ENCODE peak calls at places on chromosome 6, in seven cellular contexts. One of them, this sample, is unnamed.

GRCh38 chr6:30615958-30616810 is 859 bp downstream of the PPP1R10 start:
- DNase-seq in IMR-90: no peak
- DNase-seq in H9: peak
- DNase-seq in heart right ventricle: no peak
- DNase-seq in stimulated activated CD8-positive, alpha-beta memory T cell treated with anti-CD3 and anti-CD28 coated beads, Interleukin-15, amount 100 ng/mL, for 4 hours: no peak
- DNase-seq in cardiac muscle cell: peak
- DNase-seq in NCI-H1930: no peak
- DNase-seq in this sample: no peak

GRCh38 chr6:87832025-87832825 is 130.2 kb upstream of the AKIRIN2 start:
- DNase-seq in IMR-90: peak
- DNase-seq in cardiac muscle cell: no peak
- DNase-seq in NCI-H1930: no peak
- DNase-seq in heart right ventricle: no peak
- DNase-seq in H9: no peak
- DNase-seq in stimulated activated CD8-positive, alpha-beta memory T cell treated with anti-CD3 and anti-CD28 coated beads, Interleukin-15, amount 100 ng/mL, for 4 hours: no peak
- DNase-seq in this sample: no peak

GRCh38 chr6:117195728-117196127 is 69.6 kb upstream of the VGLL2 start:
- DNase-seq in cardiac muscle cell: no peak
- DNase-seq in heart right ventricle: no peak
- DNase-seq in IMR-90: no peak
- DNase-seq in NCI-H1930: no peak
- DNase-seq in stimulated activated CD8-positive, alpha-beta memory T cell treated with anti-CD3 and anti-CD28 coated beads, Interleukin-15, amount 100 ng/mL, for 4 hours: no peak
- DNase-seq in H9: no peak
- DNase-seq in this sample: no peak

GRCh38 chr6:103983860-103984259 is 875.9 kb downstream of the HACE1 start:
- DNase-seq in stimulated activated CD8-positive, alpha-beta memory T cell treated with anti-CD3 and anti-CD28 coated beads, Interleukin-15, amount 100 ng/mL, for 4 hours: no peak
- DNase-seq in heart right ventricle: no peak
- DNase-seq in NCI-H1930: no peak
- DNase-seq in cardiac muscle cell: no peak
- DNase-seq in IMR-90: no peak
- DNase-seq in H9: no peak
- DNase-seq in this sample: no peak

GRCh38 chr6:148769304-148769968 is 22.6 kb downstream of the UST start:
- DNase-seq in cardiac muscle cell: no peak
- DNase-seq in stimulated activated CD8-positive, alpha-beta memory T cell treated with anti-CD3 and anti-CD28 coated beads, Interleukin-15, amount 100 ng/mL, for 4 hours: no peak
- DNase-seq in H9: no peak
- DNase-seq in heart right ventricle: no peak
- DNase-seq in IMR-90: no peak
- DNase-seq in NCI-H1930: no peak
- DNase-seq in this sample: no peak

GRCh38 chr6:70124882-70125535 is 177.9 kb downstream of the COL9A1 start:
- DNase-seq in H9: no peak
- DNase-seq in IMR-90: peak
- DNase-seq in stimulated activated CD8-positive, alpha-beta memory T cell treated with anti-CD3 and anti-CD28 coated beads, Interleukin-15, amount 100 ng/mL, for 4 hours: no peak
- DNase-seq in NCI-H1930: no peak
- DNase-seq in heart right ventricle: no peak
- DNase-seq in cardiac muscle cell: no peak
- DNase-seq in this sample: peak

GRCh38 chr6:107488875-107489635 is 862 bp upstream of the SOBP start:
- DNase-seq in NCI-H1930: peak
- DNase-seq in stimulated activated CD8-positive, alpha-beta memory T cell treated with anti-CD3 and anti-CD28 coated beads, Interleukin-15, amount 100 ng/mL, for 4 hours: peak
- DNase-seq in cardiac muscle cell: peak
- DNase-seq in IMR-90: peak
- DNase-seq in heart right ventricle: peak
- DNase-seq in H9: peak
- DNase-seq in this sample: no peak

GRCh38 chr6:52016918-52017748 is 70.3 kb downstream of the PKHD1 start:
- DNase-seq in NCI-H1930: no peak
- DNase-seq in cardiac muscle cell: no peak
- DNase-seq in H9: peak
- DNase-seq in IMR-90: no peak
- DNase-seq in heart right ventricle: no peak
- DNase-seq in stimulated activated CD8-positive, alpha-beta memory T cell treated with anti-CD3 and anti-CD28 coated beads, Interleukin-15, amount 100 ng/mL, for 4 hours: no peak
- DNase-seq in this sample: no peak

GRCh38 chr6:54188832-54189231 is 77.6 kb downstream of the MLIP start:
- DNase-seq in cardiac muscle cell: no peak
- DNase-seq in IMR-90: no peak
- DNase-seq in heart right ventricle: no peak
- DNase-seq in stimulated activated CD8-positive, alpha-beta memory T cell treated with anti-CD3 and anti-CD28 coated beads, Interleukin-15, amount 100 ng/mL, for 4 hours: no peak
- DNase-seq in H9: no peak
- DNase-seq in NCI-H1930: no peak
- DNase-seq in this sample: no peak

GRCh38 chr6:106116125-106116524 is 30.0 kb downstream of the PRDM1 start:
- DNase-seq in NCI-H1930: no peak
- DNase-seq in stimulated activated CD8-positive, alpha-beta memory T cell treated with anti-CD3 and anti-CD28 coated beads, Interleukin-15, amount 100 ng/mL, for 4 hours: no peak
- DNase-seq in cardiac muscle cell: no peak
- DNase-seq in heart right ventricle: peak
- DNase-seq in IMR-90: peak
- DNase-seq in H9: no peak
- DNase-seq in this sample: no peak

GRCh38 chr6:15588966-15589634 is 73.7 kb downstream of the DTNBP1 start:
- DNase-seq in cardiac muscle cell: no peak
- DNase-seq in stimulated activated CD8-positive, alpha-beta memory T cell treated with anti-CD3 and anti-CD28 coated beads, Interleukin-15, amount 100 ng/mL, for 4 hours: no peak
- DNase-seq in IMR-90: peak
- DNase-seq in NCI-H1930: no peak
- DNase-seq in H9: no peak
- DNase-seq in heart right ventricle: no peak
- DNase-seq in this sample: peak

GRCh38 chr6:7108196-7108963 is 619 bp downstream of the RREB1 start:
- DNase-seq in stimulated activated CD8-positive, alpha-beta memory T cell treated with anti-CD3 and anti-CD28 coated beads, Interleukin-15, amount 100 ng/mL, for 4 hours: no peak
- DNase-seq in IMR-90: peak
- DNase-seq in H9: peak
- DNase-seq in heart right ventricle: peak
- DNase-seq in NCI-H1930: no peak
- DNase-seq in cardiac muscle cell: peak
- DNase-seq in this sample: no peak

GRCh38 chr6:167113047-167113446 is 9.8 kb upstream of the CCR6 start:
- DNase-seq in NCI-H1930: no peak
- DNase-seq in IMR-90: no peak
- DNase-seq in stimulated activated CD8-positive, alpha-beta memory T cell treated with anti-CD3 and anti-CD28 coated beads, Interleukin-15, amount 100 ng/mL, for 4 hours: no peak
- DNase-seq in cardiac muscle cell: no peak
- DNase-seq in heart right ventricle: no peak
- DNase-seq in H9: no peak
- DNase-seq in this sample: no peak